ENCODE peak calls at places on chromosomes 1 and 21, in ten cellular contexts. V is NCI-H446 treated with DMSO at 0.1 percent for 48 hours; P is stimulated activated CD4-positive, alpha-beta T cell treated with anti-CD3 and anti-CD28 coated beads, Interleukin-2, amount 100 ng/mL, for 24 hours; X is stimulated activated CD8-positive, alpha-beta memory T cell treated with anti-CD3 and anti-CD28 coated beads, Interleukin-4, amount 100 ng/mL, for 4 hours; A is iPS DF 19.7; H is lower leg skin; Z is dermis blood vessel endothelial cell; W is LoVo; M is neural progenitor cell; Y is Caki2. U is an unnamed sample.

GRCh38 chr1:234631721-234632125 is 21.7 kb upstream of the IRF2BP2 start:
- DNase-seq in H (no peak), P (no peak), Y (peak), X (no peak), Z (peak), A (no peak), M (no peak), W (peak), V (no peak), U (no peak)

GRCh38 chr1:26857473-26857872 is 5.5 kb upstream of the SFN start:
- DNase-seq in W (no peak), P (no peak), Z (no peak), H (no peak), Y (no peak), V (no peak), A (no peak), M (no peak), X (no peak), U (no peak)

GRCh38 chr1:156648951-156649350 is 7.0 kb downstream of the BCAN start:
- DNase-seq in P (no peak), X (no peak), H (no peak), V (peak), Y (no peak), A (no peak), W (no peak), Z (no peak), M (no peak), U (no peak)

GRCh38 chr1:86704456-86704971 is at the start of gene SH3GLB1:
- DNase-seq in Y (peak), A (peak), X (peak), V (peak), H (peak), W (peak), P (peak), M (peak), Z (peak), U (peak)

GRCh38 chr21:46489800-46490199 is 31.1 kb downstream of the DIP2A start:
- DNase-seq in V (no peak), H (no peak), P (no peak), Y (no peak), A (no peak), Z (no peak), X (no peak), M (no peak), W (no peak), U (no peak)

GRCh38 chr1:159779403-159779851 is 1.3 kb upstream of the DUSP23 start:
- DNase-seq in X (no peak), P (no peak), Z (peak), H (no peak), V (no peak), W (no peak), Y (no peak), A (no peak), M (no peak), U (no peak)

GRCh38 chr1:94702440-94702810 is 117.7 kb upstream of the SLC44A3 start:
- DNase-seq in H (no peak), P (no peak), Y (no peak), M (no peak), Z (no peak), V (no peak), W (no peak), X (no peak), A (no peak), U (no peak)

GRCh38 chr1:112040891-112041740 is 51.6 kb upstream of the KCND3 start:
- DNase-seq in Z (no peak), V (no peak), A (no peak), W (no peak), P (no peak), M (no peak), Y (no peak), X (no peak), H (no peak), U (no peak)

GRCh38 chr1:236753554-236753953 is 41.5 kb upstream of the MTR start:
- DNase-seq in V (peak), X (no peak), M (peak), P (no peak), Y (peak), W (no peak), A (peak), Z (peak), H (no peak), U (no peak)

GRCh38 chr1:95780836-95781235 is 546.8 kb downstream of the RWDD3 start:
- DNase-seq in Y (no peak), Z (no peak), P (no peak), V (no peak), W (no peak), H (no peak), A (no peak), M (peak), X (no peak), U (no peak)

GRCh38 chr1:53608676-53609075 is 130.3 kb downstream of the GLIS1 start:
- DNase-seq in P (no peak), H (no peak), M (no peak), Y (no peak), A (no peak), X (no peak), W (no peak), V (no peak), Z (no peak), U (no peak)

GRCh38 chr1:112686417-112686816 is 12.0 kb downstream of the MOV10 start:
- DNase-seq in V (no peak), Y (no peak), A (no peak), P (no peak), H (peak), X (no peak), M (no peak), W (no peak), Z (no peak), U (no peak)

GRCh38 chr21:36035381-36035791 is 24.9 kb downstream of the SETD4 start:
- DNase-seq in M (peak), W (no peak), A (peak), H (no peak), Y (peak), X (no peak), P (no peak), Z (no peak), V (no peak), U (no peak)

GRCh38 chr1:226981386-226981817 is 41.3 kb downstream of the COQ8A start:
- DNase-seq in M (no peak), A (no peak), W (no peak), V (no peak), P (peak), Z (no peak), H (no peak), X (no peak), Y (no peak), U (no peak)

GRCh38 chr21:38993561-38993960 is 187.8 kb downstream of the ETS2 start:
- DNase-seq in Y (peak), V (no peak), P (no peak), M (no peak), H (no peak), Z (peak), W (peak), A (no peak), X (no peak), U (no peak)

GRCh38 chr1:213135572-213135971 is 84.5 kb downstream of the RPS6KC1 start:
- DNase-seq in W (no peak), V (no peak), A (no peak), Z (peak), Y (no peak), M (no peak), X (no peak), P (no peak), H (no peak), U (no peak)

GRCh38 chr21:16117851-16118592 is 388.2 kb downstream of the USP25 start:
- DNase-seq in W (no peak), A (no peak), X (no peak), Y (no peak), Z (peak), V (peak), P (no peak), H (no peak), M (no peak), U (no peak)

GRCh38 chr21:42654913-42655796 is 1.7 kb downstream of the PDE9A start:
- DNase-seq in M (no peak), W (no peak), Y (no peak), H (no peak), X (no peak), A (no peak), Z (no peak), V (no peak), P (no peak), U (no peak)

GRCh38 chr1:220137006-220137794 is 43.3 kb downstream of the IARS2 start:
- DNase-seq in H (no peak), V (no peak), Y (no peak), Z (peak), W (no peak), A (no peak), M (peak), X (no peak), P (no peak), U (no peak)

U was measured in memory B cell.